ENCODE peak calls at places on chromosomes 7 and 10, in four cellular contexts. One of them, this sample, is unnamed.

GRCh38 chr7:131250331-131250730 is 77.3 kb upstream of the MKLN1 start:
- DNase-seq in activated T-cell treated with anti-CD3 and anti-CD28 coated beads for 1 hour: no peak
- DNase-seq in NCI-H1417 treated with DMSO at 0.1 percent for 48 hours: no peak
- DNase-seq in AG20443: no peak
- DNase-seq in this sample: no peak

GRCh38 chr7:122006687-122007086 is 133.7 kb downstream of the PTPRZ1 start:
- DNase-seq in activated T-cell treated with anti-CD3 and anti-CD28 coated beads for 1 hour: no peak
- DNase-seq in NCI-H1417 treated with DMSO at 0.1 percent for 48 hours: peak
- DNase-seq in AG20443: no peak
- DNase-seq in this sample: no peak

GRCh38 chr7:84477786-84478405 is 283.3 kb upstream of the SEMA3A start:
- DNase-seq in activated T-cell treated with anti-CD3 and anti-CD28 coated beads for 1 hour: no peak
- DNase-seq in NCI-H1417 treated with DMSO at 0.1 percent for 48 hours: no peak
- DNase-seq in AG20443: no peak
- DNase-seq in this sample: no peak

GRCh38 chr7:68107256-68107655 is 1110.6 kb downstream of the TYW1 start:
- DNase-seq in AG20443: no peak
- DNase-seq in NCI-H1417 treated with DMSO at 0.1 percent for 48 hours: no peak
- DNase-seq in activated T-cell treated with anti-CD3 and anti-CD28 coated beads for 1 hour: no peak
- DNase-seq in this sample: no peak

GRCh38 chr10:6328708-6329423 is 126.1 kb downstream of the PFKFB3 start:
- DNase-seq in NCI-H1417 treated with DMSO at 0.1 percent for 48 hours: no peak
- DNase-seq in activated T-cell treated with anti-CD3 and anti-CD28 coated beads for 1 hour: no peak
- DNase-seq in AG20443: no peak
- DNase-seq in this sample: no peak

GRCh38 chr10:114635101-114635500 is 23.0 kb downstream of the ABLIM1 start:
- DNase-seq in AG20443: no peak
- DNase-seq in NCI-H1417 treated with DMSO at 0.1 percent for 48 hours: no peak
- DNase-seq in activated T-cell treated with anti-CD3 and anti-CD28 coated beads for 1 hour: no peak
- DNase-seq in this sample: no peak

GRCh38 chr7:21754963-21755362 is 190.7 kb downstream of the CDCA7L start:
- DNase-seq in activated T-cell treated with anti-CD3 and anti-CD28 coated beads for 1 hour: no peak
- DNase-seq in NCI-H1417 treated with DMSO at 0.1 percent for 48 hours: no peak
- DNase-seq in AG20443: no peak
- DNase-seq in this sample: no peak

GRCh38 chr10:80737209-80737608 is 199.5 kb downstream of the SH2D4B start:
- DNase-seq in NCI-H1417 treated with DMSO at 0.1 percent for 48 hours: no peak
- DNase-seq in AG20443: no peak
- DNase-seq in activated T-cell treated with anti-CD3 and anti-CD28 coated beads for 1 hour: no peak
- DNase-seq in this sample: no peak

GRCh38 chr7:26549281-26549943 is 257.8 kb downstream of the SNX10 start:
- DNase-seq in activated T-cell treated with anti-CD3 and anti-CD28 coated beads for 1 hour: no peak
- DNase-seq in NCI-H1417 treated with DMSO at 0.1 percent for 48 hours: no peak
- DNase-seq in AG20443: no peak
- DNase-seq in this sample: no peak

GRCh38 chr7:20198295-20198694 is 18.9 kb downstream of the MACC1 start:
- DNase-seq in NCI-H1417 treated with DMSO at 0.1 percent for 48 hours: no peak
- DNase-seq in activated T-cell treated with anti-CD3 and anti-CD28 coated beads for 1 hour: no peak
- DNase-seq in AG20443: no peak
- DNase-seq in this sample: no peak

GRCh38 chr7:42099837-42100508 is 137.0 kb downstream of the GLI3 start:
- DNase-seq in AG20443: no peak
- DNase-seq in activated T-cell treated with anti-CD3 and anti-CD28 coated beads for 1 hour: no peak
- DNase-seq in NCI-H1417 treated with DMSO at 0.1 percent for 48 hours: no peak
- DNase-seq in this sample: no peak

GRCh38 chr10:30816144-30816811 is 186.7 kb upstream of the LYZL2 start:
- DNase-seq in AG20443: no peak
- DNase-seq in NCI-H1417 treated with DMSO at 0.1 percent for 48 hours: no peak
- DNase-seq in activated T-cell treated with anti-CD3 and anti-CD28 coated beads for 1 hour: no peak
- DNase-seq in this sample: no peak

GRCh38 chr10:67477868-67478267 is 218.1 kb downstream of the CTNNA3 start:
- DNase-seq in NCI-H1417 treated with DMSO at 0.1 percent for 48 hours: no peak
- DNase-seq in AG20443: no peak
- DNase-seq in activated T-cell treated with anti-CD3 and anti-CD28 coated beads for 1 hour: no peak
- DNase-seq in this sample: no peak

GRCh38 chr10:33506838-33507661 is 172.6 kb upstream of the NRP1 start:
- DNase-seq in NCI-H1417 treated with DMSO at 0.1 percent for 48 hours: no peak
- DNase-seq in activated T-cell treated with anti-CD3 and anti-CD28 coated beads for 1 hour: no peak
- DNase-seq in AG20443: no peak
- DNase-seq in this sample: no peak

GRCh38 chr7:17963281-17963680 is 23.0 kb upstream of the SNX13 start:
- DNase-seq in AG20443: peak
- DNase-seq in activated T-cell treated with anti-CD3 and anti-CD28 coated beads for 1 hour: no peak
- DNase-seq in NCI-H1417 treated with DMSO at 0.1 percent for 48 hours: no peak
- DNase-seq in this sample: no peak

GRCh38 chr7:158432369-158433270 is 155.0 kb downstream of the PTPRN2 start:
- DNase-seq in AG20443: no peak
- DNase-seq in activated T-cell treated with anti-CD3 and anti-CD28 coated beads for 1 hour: no peak
- DNase-seq in NCI-H1417 treated with DMSO at 0.1 percent for 48 hours: peak
- DNase-seq in this sample: no peak

GRCh38 chr10:101693701-101694055 is 1.3 kb downstream of the FBXW4 start:
- DNase-seq in activated T-cell treated with anti-CD3 and anti-CD28 coated beads for 1 hour: no peak
- DNase-seq in NCI-H1417 treated with DMSO at 0.1 percent for 48 hours: peak
- DNase-seq in AG20443: peak
- DNase-seq in this sample: no peak

GRCh38 chr10:17101257-17101909 is 28.2 kb downstream of the CUBN start:
- DNase-seq in activated T-cell treated with anti-CD3 and anti-CD28 coated beads for 1 hour: no peak
- DNase-seq in AG20443: no peak
- DNase-seq in NCI-H1417 treated with DMSO at 0.1 percent for 48 hours: no peak
- DNase-seq in this sample: no peak

GRCh38 chr7:27082171-27082570 is 13.6 kb downstream of the HOXA1 start:
- DNase-seq in NCI-H1417 treated with DMSO at 0.1 percent for 48 hours: no peak
- DNase-seq in activated T-cell treated with anti-CD3 and anti-CD28 coated beads for 1 hour: no peak
- DNase-seq in AG20443: no peak
- DNase-seq in this sample: no peak

GRCh38 chr10:102678842-102679289 is 34.6 kb downstream of the TRIM8 start:
- DNase-seq in NCI-H1417 treated with DMSO at 0.1 percent for 48 hours: peak
- DNase-seq in activated T-cell treated with anti-CD3 and anti-CD28 coated beads for 1 hour: no peak
- DNase-seq in AG20443: peak
- DNase-seq in this sample: peak

GRCh38 chr7:42236266-42237161 is 495 bp downstream of the GLI3 start:
- DNase-seq in NCI-H1417 treated with DMSO at 0.1 percent for 48 hours: no peak
- DNase-seq in AG20443: peak
- DNase-seq in activated T-cell treated with anti-CD3 and anti-CD28 coated beads for 1 hour: no peak
- DNase-seq in this sample: peak

GRCh38 chr7:135801045-135801693 is 52.6 kb upstream of the FAM180A start:
- DNase-seq in activated T-cell treated with anti-CD3 and anti-CD28 coated beads for 1 hour: no peak
- DNase-seq in AG20443: peak
- DNase-seq in NCI-H1417 treated with DMSO at 0.1 percent for 48 hours: peak
- DNase-seq in this sample: peak

GRCh38 chr10:24184455-24184854 is 24.5 kb upstream of the KIAA1217 start:
- DNase-seq in activated T-cell treated with anti-CD3 and anti-CD28 coated beads for 1 hour: no peak
- DNase-seq in NCI-H1417 treated with DMSO at 0.1 percent for 48 hours: no peak
- DNase-seq in AG20443: no peak
- DNase-seq in this sample: no peak

GRCh38 chr7:23490357-23491131 is 20.3 kb upstream of the IGF2BP3 start:
- DNase-seq in AG20443: peak
- DNase-seq in NCI-H1417 treated with DMSO at 0.1 percent for 48 hours: no peak
- DNase-seq in activated T-cell treated with anti-CD3 and anti-CD28 coated beads for 1 hour: peak
- DNase-seq in this sample: peak

GRCh38 chr10:133309720-133310398 is 1.1 kb downstream of the ZNF511 start:
- DNase-seq in activated T-cell treated with anti-CD3 and anti-CD28 coated beads for 1 hour: no peak
- DNase-seq in NCI-H1417 treated with DMSO at 0.1 percent for 48 hours: no peak
- DNase-seq in AG20443: no peak
- DNase-seq in this sample: no peak

GRCh38 chr7:100679129-100679926 is 5.8 kb downstream of the GNB2 start:
- DNase-seq in activated T-cell treated with anti-CD3 and anti-CD28 coated beads for 1 hour: no peak
- DNase-seq in NCI-H1417 treated with DMSO at 0.1 percent for 48 hours: no peak
- DNase-seq in AG20443: no peak
- DNase-seq in this sample: no peak

GRCh38 chr7:115047968-115048720 is 126.2 kb downstream of the MDFIC start:
- DNase-seq in AG20443: peak
- DNase-seq in NCI-H1417 treated with DMSO at 0.1 percent for 48 hours: no peak
- DNase-seq in activated T-cell treated with anti-CD3 and anti-CD28 coated beads for 1 hour: no peak
- DNase-seq in this sample: no peak

GRCh38 chr7:101244385-101245146 is at the start of gene FIS1:
- DNase-seq in AG20443: peak
- DNase-seq in activated T-cell treated with anti-CD3 and anti-CD28 coated beads for 1 hour: peak
- DNase-seq in NCI-H1417 treated with DMSO at 0.1 percent for 48 hours: peak
- DNase-seq in this sample: peak

GRCh38 chr7:36448781-36449379 is 59.2 kb downstream of the ANLN start:
- DNase-seq in activated T-cell treated with anti-CD3 and anti-CD28 coated beads for 1 hour: no peak
- DNase-seq in AG20443: no peak
- DNase-seq in NCI-H1417 treated with DMSO at 0.1 percent for 48 hours: no peak
- DNase-seq in this sample: no peak

GRCh38 chr10:101018118-101018599 is 12.8 kb downstream of the PDZD7 start:
- DNase-seq in NCI-H1417 treated with DMSO at 0.1 percent for 48 hours: no peak
- DNase-seq in activated T-cell treated with anti-CD3 and anti-CD28 coated beads for 1 hour: no peak
- DNase-seq in AG20443: no peak
- DNase-seq in this sample: peak

GRCh38 chr7:87851242-87851641 is 24.9 kb downstream of the SLC25A40 start:
- DNase-seq in activated T-cell treated with anti-CD3 and anti-CD28 coated beads for 1 hour: no peak
- DNase-seq in AG20443: no peak
- DNase-seq in NCI-H1417 treated with DMSO at 0.1 percent for 48 hours: no peak
- DNase-seq in this sample: no peak

GRCh38 chr10:52359466-52359865 is 45.4 kb downstream of the DKK1 start:
- DNase-seq in AG20443: no peak
- DNase-seq in activated T-cell treated with anti-CD3 and anti-CD28 coated beads for 1 hour: no peak
- DNase-seq in NCI-H1417 treated with DMSO at 0.1 percent for 48 hours: no peak
- DNase-seq in this sample: no peak

GRCh38 chr10:30063098-30063497 is 3.7 kb upstream of the JCAD start:
- DNase-seq in activated T-cell treated with anti-CD3 and anti-CD28 coated beads for 1 hour: no peak
- DNase-seq in AG20443: peak
- DNase-seq in NCI-H1417 treated with DMSO at 0.1 percent for 48 hours: no peak
- DNase-seq in this sample: no peak

GRCh38 chr10:127911218-127911866 is 4.4 kb downstream of the PTPRE start:
- DNase-seq in NCI-H1417 treated with DMSO at 0.1 percent for 48 hours: no peak
- DNase-seq in AG20443: no peak
- DNase-seq in activated T-cell treated with anti-CD3 and anti-CD28 coated beads for 1 hour: no peak
- DNase-seq in this sample: no peak

GRCh38 chr7:124255041-124255667 is 222.3 kb upstream of the TMEM229A start:
- DNase-seq in activated T-cell treated with anti-CD3 and anti-CD28 coated beads for 1 hour: no peak
- DNase-seq in AG20443: no peak
- DNase-seq in NCI-H1417 treated with DMSO at 0.1 percent for 48 hours: no peak
- DNase-seq in this sample: no peak

This sample was measured in endothelial cell.